ENCODE peak calls at places on chromosomes 12 and 14, in ten cellular contexts. I is activated effector memory CD4-positive, alpha-beta T cell treated with anti-CD3 and anti-CD28 coated beads, Interleukin-2, amount 50 U/mL, for 16 hours; W is stromal cell of bone marrow; G is pons; D is CD8-positive, alpha-beta memory T cell; O is epithelial cell of esophagus; X is HEK293T; T is lower lobe of right lung; J is activated gamma-delta T cell treated with anti-CD3 and anti-CD28 coated beads, Interleukin-2, amount 50 U/mL, for 16 hours; N is ELF-1. A is an unnamed sample.

GRCh38 chr12:111529424-111530368 is 69.4 kb downstream of the ATXN2 start:
- DNase-seq in G (peak; percentile 69), J (peak; percentile 37), T (no peak), O (peak; percentile 67), X (peak; percentile 74), D (peak; percentile 75), N (peak; percentile 53), W (peak; percentile 21), I (peak; percentile 84), A (no peak)

GRCh38 chr14:104794641-104795467 is 694 bp downstream of the AKT1 start:
- DNase-seq in G (no peak), D (no peak), X (peak; percentile 45), O (peak; percentile 27), J (no peak), W (no peak), T (peak; percentile 64), N (peak; percentile 55), I (peak; percentile 74), A (peak; percentile 92)

GRCh38 chr12:133046698-133047097 is 9.4 kb downstream of the ZNF84 start:
- DNase-seq in T (no peak), X (no peak), O (no peak), D (no peak), W (no peak), I (no peak), G (no peak), N (no peak), J (no peak), A (no peak)

GRCh38 chr12:20555771-20556170 is 139.4 kb upstream of the SLCO1C1 start:
- DNase-seq in I (no peak), T (no peak), D (no peak), J (no peak), G (no peak), N (no peak), W (no peak), X (no peak), O (peak; percentile 21), A (no peak)

GRCh38 chr12:119725523-119725922 is 57.6 kb downstream of the PRKAB1 start:
- DNase-seq in I (no peak), N (no peak), T (no peak), G (peak; percentile 39), O (no peak), D (no peak), W (no peak), J (no peak), X (no peak), A (no peak)

GRCh38 chr12:124174406-124174805 is 120.5 kb upstream of the RFLNA start:
- DNase-seq in D (no peak), J (no peak), X (no peak), W (peak; percentile 72), N (no peak), I (no peak), T (no peak), G (no peak), O (no peak), A (no peak)

GRCh38 chr12:125099407-125099779 is 34.2 kb downstream of the AACS start:
- DNase-seq in O (no peak), T (no peak), G (no peak), X (no peak), I (no peak), N (no peak), D (no peak), W (no peak), J (no peak), A (no peak)

GRCh38 chr12:113439606-113440030 is 17.4 kb downstream of the SDSL start:
- DNase-seq in D (no peak), O (peak; percentile 43), X (peak; percentile 73), J (no peak), I (no peak), N (peak; percentile 84), W (no peak), T (no peak), G (no peak), A (no peak)

GRCh38 chr12:95859344-95859816 is 628 bp downstream of the SNRPF start:
- DNase-seq in T (no peak), O (peak; percentile 42), D (no peak), G (peak; percentile 17), I (no peak), W (no peak), X (peak; percentile 36), J (no peak), N (peak; percentile 37), A (no peak)

GRCh38 chr12:49796155-49796554 is 32.1 kb downstream of the NCKAP5L start:
- DNase-seq in G (no peak), T (no peak), N (no peak), J (no peak), W (no peak), I (no peak), D (no peak), X (no peak), O (no peak), A (peak; percentile 59)

GRCh38 chr12:49256274-49256637 is 8.6 kb upstream of the TUBA1C start:
- DNase-seq in X (no peak), G (no peak), I (no peak), O (no peak), N (no peak), D (no peak), J (no peak), W (no peak), T (no peak), A (no peak)

GRCh38 chr12:51511546-51512260 is 79.3 kb upstream of the SCN8A start:
- DNase-seq in G (no peak), T (no peak), N (no peak), D (no peak), O (no peak), W (no peak), I (no peak), J (no peak), X (no peak), A (no peak)

GRCh38 chr14:65003394-65003793 is 16.7 kb downstream of the FNTB start:
- DNase-seq in J (no peak), N (no peak), T (no peak), G (no peak), X (no peak), D (no peak), W (no peak), O (no peak), I (no peak), A (no peak)

GRCh38 chr12:9928607-9929006 is 3.6 kb downstream of the CLEC2A start:
- DNase-seq in I (no peak), D (no peak), J (no peak), X (no peak), W (no peak), T (no peak), N (no peak), G (no peak), O (no peak), A (no peak)

GRCh38 chr14:61472025-61472672 is 150.8 kb downstream of the PRKCH start:
- DNase-seq in X (no peak), O (peak; percentile 96), T (no peak), N (no peak), W (peak; percentile 95), D (peak; percentile 67), I (peak; percentile 71), J (no peak), G (no peak), A (peak; percentile 83)

GRCh38 chr12:90989617-90990232 is 15.0 kb downstream of the EPYC start:
- DNase-seq in T (no peak), N (no peak), I (no peak), W (no peak), G (no peak), X (no peak), O (no peak), J (no peak), D (no peak), A (no peak)

A was measured in spleen.